ENCODE peak calls at places on chromosomes 12 and 14, in four cellular contexts. One of them, this sample, is unnamed.

GRCh38 chr14:72142328-72142727 is 210.1 kb downstream of the RGS6 start:
- DNase-seq in mammary epithelial cell: no peak
- DNase-seq in CD8-positive, alpha-beta T cell: no peak
- DNase-seq in brain microvascular endothelial cell: no peak
- DNase-seq in this sample: no peak

GRCh38 chr14:34029921-34030334 is 79.1 kb upstream of the EGLN3 start:
- DNase-seq in mammary epithelial cell: no peak
- DNase-seq in CD8-positive, alpha-beta T cell: no peak
- DNase-seq in brain microvascular endothelial cell: no peak
- DNase-seq in this sample: peak

GRCh38 chr14:50600849-50601248 is 40.9 kb downstream of the ATL1 start:
- DNase-seq in mammary epithelial cell: no peak
- DNase-seq in CD8-positive, alpha-beta T cell: no peak
- DNase-seq in brain microvascular endothelial cell: no peak
- DNase-seq in this sample: no peak

GRCh38 chr12:69824956-69825355 is at the start of gene MYRFL:
- DNase-seq in mammary epithelial cell: no peak
- DNase-seq in CD8-positive, alpha-beta T cell: no peak
- DNase-seq in brain microvascular endothelial cell: no peak
- DNase-seq in this sample: no peak

GRCh38 chr14:51533160-51533559 is 118.5 kb upstream of the FRMD6 start:
- DNase-seq in mammary epithelial cell: peak
- DNase-seq in CD8-positive, alpha-beta T cell: no peak
- DNase-seq in brain microvascular endothelial cell: no peak
- DNase-seq in this sample: peak

GRCh38 chr12:3698218-3698974 is 54.5 kb downstream of the CRACR2A start:
- DNase-seq in mammary epithelial cell: peak
- DNase-seq in CD8-positive, alpha-beta T cell: no peak
- DNase-seq in brain microvascular endothelial cell: peak
- DNase-seq in this sample: peak

GRCh38 chr14:96042218-96042930 is 3.2 kb downstream of the C14orf132 start:
- DNase-seq in mammary epithelial cell: no peak
- DNase-seq in CD8-positive, alpha-beta T cell: no peak
- DNase-seq in brain microvascular endothelial cell: no peak
- DNase-seq in this sample: no peak

GRCh38 chr14:30525833-30526232 is 33.1 kb upstream of the G2E3 start:
- DNase-seq in mammary epithelial cell: peak
- DNase-seq in CD8-positive, alpha-beta T cell: no peak
- DNase-seq in brain microvascular endothelial cell: no peak
- DNase-seq in this sample: peak

GRCh38 chr12:121799175-121799841 is 4.5 kb upstream of the SETD1B start:
- DNase-seq in mammary epithelial cell: peak
- DNase-seq in CD8-positive, alpha-beta T cell: no peak
- DNase-seq in brain microvascular endothelial cell: peak
- DNase-seq in this sample: no peak

GRCh38 chr12:47819902-47820630 is at the start of gene HDAC7:
- DNase-seq in mammary epithelial cell: peak
- DNase-seq in CD8-positive, alpha-beta T cell: peak
- DNase-seq in brain microvascular endothelial cell: peak
- DNase-seq in this sample: no peak

GRCh38 chr14:34987180-34987579 is 4.4 kb downstream of the SRP54 start:
- DNase-seq in mammary epithelial cell: no peak
- DNase-seq in CD8-positive, alpha-beta T cell: no peak
- DNase-seq in brain microvascular endothelial cell: no peak
- DNase-seq in this sample: no peak

GRCh38 chr14:89349196-89350008 is 67.6 kb downstream of the FOXN3 start:
- DNase-seq in mammary epithelial cell: no peak
- DNase-seq in CD8-positive, alpha-beta T cell: no peak
- DNase-seq in brain microvascular endothelial cell: no peak
- DNase-seq in this sample: no peak

GRCh38 chr12:57934804-57935203 is 6.6 kb upstream of the ATP23 start:
- DNase-seq in mammary epithelial cell: no peak
- DNase-seq in CD8-positive, alpha-beta T cell: no peak
- DNase-seq in brain microvascular endothelial cell: no peak
- DNase-seq in this sample: no peak
- H3K4me3 ChIP-seq in mammary epithelial cell: no peak
- H3K4me3 ChIP-seq in CD8-positive, alpha-beta T cell: no peak
- H3K4me3 ChIP-seq in brain microvascular endothelial cell: no peak
- H3K4me3 ChIP-seq in this sample: no peak

GRCh38 chr12:5259523-5259922 is 172.4 kb upstream of the NTF3 start:
- DNase-seq in mammary epithelial cell: peak
- DNase-seq in CD8-positive, alpha-beta T cell: no peak
- DNase-seq in brain microvascular endothelial cell: no peak
- DNase-seq in this sample: peak
- TF ChIP-seq CTCF in mammary epithelial cell: no peak
- TF ChIP-seq CTCF in CD8-positive, alpha-beta T cell: no peak
- TF ChIP-seq CTCF in brain microvascular endothelial cell: no peak
- TF ChIP-seq CTCF in this sample: no peak

GRCh38 chr14:104140213-104140462 is 1.8 kb downstream of the KIF26A start:
- DNase-seq in mammary epithelial cell: no peak
- DNase-seq in CD8-positive, alpha-beta T cell: no peak
- DNase-seq in brain microvascular endothelial cell: no peak
- DNase-seq in this sample: no peak
- H3K4me3 ChIP-seq in mammary epithelial cell: no peak
- H3K4me3 ChIP-seq in CD8-positive, alpha-beta T cell: no peak
- H3K4me3 ChIP-seq in brain microvascular endothelial cell: no peak
- H3K4me3 ChIP-seq in this sample: no peak

GRCh38 chr14:67622675-67623074 is 3.0 kb downstream of the ARG2 start:
- DNase-seq in mammary epithelial cell: peak
- DNase-seq in CD8-positive, alpha-beta T cell: no peak
- DNase-seq in brain microvascular endothelial cell: peak
- DNase-seq in this sample: peak

GRCh38 chr14:67618617-67619063 is 1.1 kb upstream of the ARG2 start:
- DNase-seq in mammary epithelial cell: peak
- DNase-seq in CD8-positive, alpha-beta T cell: peak
- DNase-seq in brain microvascular endothelial cell: peak
- DNase-seq in this sample: peak

GRCh38 chr14:67620217-67620789 is 583 bp downstream of the ARG2 start:
- DNase-seq in mammary epithelial cell: peak
- DNase-seq in CD8-positive, alpha-beta T cell: no peak
- DNase-seq in brain microvascular endothelial cell: no peak
- DNase-seq in this sample: no peak

GRCh38 chr14:67623114-67623513 is 3.4 kb downstream of the ARG2 start:
- DNase-seq in mammary epithelial cell: peak
- DNase-seq in CD8-positive, alpha-beta T cell: no peak
- DNase-seq in brain microvascular endothelial cell: no peak
- DNase-seq in this sample: no peak

GRCh38 chr14:67619446-67620216 is at the start of gene ARG2:
- DNase-seq in mammary epithelial cell: peak
- DNase-seq in CD8-positive, alpha-beta T cell: peak
- DNase-seq in brain microvascular endothelial cell: peak
- DNase-seq in this sample: peak
- TF ChIP-seq CTCF in mammary epithelial cell: no peak
- TF ChIP-seq CTCF in CD8-positive, alpha-beta T cell: no peak
- TF ChIP-seq CTCF in brain microvascular endothelial cell: no peak
- TF ChIP-seq CTCF in this sample: no peak

DNA sequence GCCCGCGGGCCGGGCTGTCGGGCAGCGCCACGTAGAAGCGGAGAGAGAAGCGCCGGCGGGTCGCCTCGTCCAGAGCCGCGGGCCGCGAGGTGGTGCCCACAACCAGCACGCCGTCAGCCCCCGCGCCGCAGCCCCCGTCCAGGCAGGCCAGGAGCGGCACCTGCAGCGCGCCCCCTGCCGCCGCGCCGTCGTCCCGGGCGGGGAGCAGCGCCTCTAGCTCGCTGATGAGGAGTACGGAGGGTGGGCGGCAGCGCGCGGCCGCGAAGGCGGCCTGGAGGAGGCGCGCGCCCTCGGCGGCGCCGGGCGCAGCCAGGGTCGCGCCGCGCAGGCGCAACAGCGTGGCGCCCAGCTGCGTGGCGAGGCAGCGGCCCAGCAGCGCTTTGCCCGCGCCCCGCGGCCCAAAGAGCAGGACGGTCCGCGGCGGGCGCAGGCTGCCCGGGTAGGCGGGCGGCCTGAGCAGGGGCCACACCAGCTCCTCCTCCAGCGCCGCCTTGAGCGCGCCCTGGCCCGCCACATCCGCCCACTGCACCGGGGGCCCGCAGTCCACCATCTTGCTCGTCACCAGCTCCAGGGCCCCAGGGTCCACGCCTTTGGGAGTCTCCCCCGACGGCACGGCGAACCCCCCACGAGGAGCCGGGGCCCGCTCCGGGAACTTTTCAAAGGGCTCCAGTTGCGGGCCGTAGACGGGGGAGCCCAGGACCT is 27.6 kb downstream of the FIGNL2 start:
- DNase-seq in mammary epithelial cell: no peak
- DNase-seq in CD8-positive, alpha-beta T cell: peak
- DNase-seq in brain microvascular endothelial cell: no peak
- DNase-seq in this sample: no peak
- H3K4me3 ChIP-seq in mammary epithelial cell: peak
- H3K4me3 ChIP-seq in CD8-positive, alpha-beta T cell: peak
- H3K4me3 ChIP-seq in brain microvascular endothelial cell: peak
- H3K4me3 ChIP-seq in this sample: no peak

GRCh38 chr12:70948976-70949336 is 28.4 kb upstream of the PTPRR start:
- DNase-seq in mammary epithelial cell: no peak
- DNase-seq in CD8-positive, alpha-beta T cell: no peak
- DNase-seq in brain microvascular endothelial cell: no peak
- DNase-seq in this sample: no peak
- TF ChIP-seq CTCF in mammary epithelial cell: no peak
- TF ChIP-seq CTCF in CD8-positive, alpha-beta T cell: no peak
- TF ChIP-seq CTCF in brain microvascular endothelial cell: no peak
- TF ChIP-seq CTCF in this sample: no peak

This sample was measured in AG09309.